ENCODE peak calls at places on chromosomes 1 and 21, in six cellular contexts. One of them, this sample, is unnamed. For H3K27me3, the result is how much of the 10 kb centered on the place peaks cover.

GRCh38 chr1:100320311-100321097 is 31.8 kb upstream of the CDC14A start:
- DNase-seq in transverse colon: no peak
- DNase-seq in heart left ventricle: no peak
- DNase-seq in body of pancreas: no peak
- DNase-seq in HCT116: no peak
- DNase-seq in sigmoid colon: no peak
- DNase-seq in this sample: no peak

GRCh38 chr1:165570078-165570477 is 26.3 kb downstream of the LRRC52 start:
- DNase-seq in transverse colon: no peak
- DNase-seq in heart left ventricle: no peak
- DNase-seq in body of pancreas: no peak
- DNase-seq in HCT116: no peak
- DNase-seq in sigmoid colon: no peak
- DNase-seq in this sample: no peak

GRCh38 chr1:3504151-3504822 is 49.8 kb downstream of the ARHGEF16 start:
- DNase-seq in transverse colon: no peak
- DNase-seq in heart left ventricle: peak
- DNase-seq in body of pancreas: no peak
- DNase-seq in HCT116: peak
- DNase-seq in sigmoid colon: peak
- DNase-seq in this sample: peak

GRCh38 chr1:209229494-209230059 is 353.9 kb upstream of the CAMK1G start:
- DNase-seq in transverse colon: no peak
- DNase-seq in heart left ventricle: no peak
- DNase-seq in body of pancreas: no peak
- DNase-seq in HCT116: no peak
- DNase-seq in sigmoid colon: no peak
- DNase-seq in this sample: no peak

GRCh38 chr1:115429884-115430283 is 91.8 kb upstream of the NGF start:
- DNase-seq in transverse colon: no peak
- DNase-seq in heart left ventricle: no peak
- DNase-seq in body of pancreas: no peak
- DNase-seq in HCT116: no peak
- DNase-seq in sigmoid colon: no peak
- DNase-seq in this sample: no peak

GRCh38 chr1:111625263-111625662 is 5.7 kb downstream of the RAP1A start:
- DNase-seq in transverse colon: no peak
- DNase-seq in heart left ventricle: no peak
- DNase-seq in body of pancreas: no peak
- DNase-seq in HCT116: no peak
- DNase-seq in sigmoid colon: no peak
- DNase-seq in this sample: no peak

GRCh38 chr1:64077281-64077940 is 126.0 kb upstream of the UBE2U start:
- DNase-seq in transverse colon: no peak
- DNase-seq in heart left ventricle: no peak
- DNase-seq in body of pancreas: no peak
- DNase-seq in HCT116: no peak
- DNase-seq in sigmoid colon: peak
- DNase-seq in this sample: no peak

GRCh38 chr1:17673335-17674075 is 81.6 kb upstream of the ACTL8 start:
- DNase-seq in transverse colon: no peak
- DNase-seq in heart left ventricle: no peak
- DNase-seq in body of pancreas: peak
- DNase-seq in HCT116: no peak
- DNase-seq in sigmoid colon: no peak
- DNase-seq in this sample: no peak

GRCh38 chr1:3587133-3587733 is 24.1 kb downstream of the MEGF6 start:
- DNase-seq in transverse colon: no peak
- DNase-seq in heart left ventricle: no peak
- DNase-seq in body of pancreas: no peak
- DNase-seq in HCT116: no peak
- DNase-seq in sigmoid colon: no peak
- DNase-seq in this sample: no peak

GRCh38 chr1:36762174-36762573 is 272.1 kb downstream of the GRIK3 start:
- DNase-seq in transverse colon: no peak
- DNase-seq in heart left ventricle: no peak
- DNase-seq in body of pancreas: no peak
- DNase-seq in HCT116: no peak
- DNase-seq in sigmoid colon: no peak
- DNase-seq in this sample: no peak

GRCh38 chr1:31745898-31746668 is 18.1 kb downstream of the ADGRB2 start:
- DNase-seq in transverse colon: no peak
- DNase-seq in heart left ventricle: no peak
- DNase-seq in body of pancreas: no peak
- DNase-seq in HCT116: no peak
- DNase-seq in sigmoid colon: no peak
- DNase-seq in this sample: no peak

GRCh38 chr1:92004129-92004528 is 25.7 kb upstream of the EPHX4 start:
- DNase-seq in transverse colon: no peak
- DNase-seq in heart left ventricle: no peak
- DNase-seq in body of pancreas: no peak
- DNase-seq in HCT116: no peak
- DNase-seq in sigmoid colon: no peak
- DNase-seq in this sample: no peak

GRCh38 chr1:226480459-226480858 is 68.1 kb upstream of the STUM start:
- DNase-seq in transverse colon: peak
- DNase-seq in heart left ventricle: no peak
- DNase-seq in body of pancreas: no peak
- DNase-seq in HCT116: no peak
- DNase-seq in sigmoid colon: no peak
- DNase-seq in this sample: no peak

GRCh38 chr1:19010995-19011696 is 54.7 kb upstream of the IFFO2 start:
- DNase-seq in transverse colon: peak
- DNase-seq in heart left ventricle: no peak
- DNase-seq in body of pancreas: peak
- DNase-seq in HCT116: peak
- DNase-seq in sigmoid colon: peak
- DNase-seq in this sample: peak

GRCh38 chr1:52424238-52424637 is 19.8 kb downstream of the PRPF38A start:
- DNase-seq in transverse colon: no peak
- DNase-seq in heart left ventricle: no peak
- DNase-seq in body of pancreas: no peak
- DNase-seq in HCT116: no peak
- DNase-seq in sigmoid colon: no peak
- DNase-seq in this sample: no peak

GRCh38 chr1:109632671-109633346 is 13.2 kb downstream of the AMPD2 start:
- DNase-seq in transverse colon: peak
- DNase-seq in heart left ventricle: no peak
- DNase-seq in body of pancreas: peak
- DNase-seq in HCT116: no peak
- DNase-seq in sigmoid colon: no peak
- DNase-seq in this sample: peak

GRCh38 chr1:228003461-228004330 is 3.1 kb upstream of the WNT3A start:
- DNase-seq in transverse colon: no peak
- DNase-seq in heart left ventricle: no peak
- DNase-seq in body of pancreas: no peak
- DNase-seq in HCT116: no peak
- DNase-seq in sigmoid colon: peak
- DNase-seq in this sample: no peak

GRCh38 chr1:30332100-30333094 is 391.0 kb downstream of the MATN1 start:
- DNase-seq in transverse colon: no peak
- DNase-seq in heart left ventricle: no peak
- DNase-seq in body of pancreas: no peak
- DNase-seq in HCT116: no peak
- DNase-seq in sigmoid colon: no peak
- DNase-seq in this sample: no peak

GRCh38 chr1:98340511-98340910 is 321.0 kb upstream of the SNX7 start:
- DNase-seq in transverse colon: no peak
- DNase-seq in heart left ventricle: no peak
- DNase-seq in body of pancreas: no peak
- DNase-seq in HCT116: no peak
- DNase-seq in sigmoid colon: no peak
- DNase-seq in this sample: no peak

GRCh38 chr21:15406791-15407190 is 323.0 kb upstream of the USP25 start:
- DNase-seq in transverse colon: no peak
- DNase-seq in heart left ventricle: no peak
- DNase-seq in body of pancreas: peak
- DNase-seq in HCT116: no peak
- DNase-seq in sigmoid colon: no peak
- DNase-seq in this sample: no peak

DNA sequence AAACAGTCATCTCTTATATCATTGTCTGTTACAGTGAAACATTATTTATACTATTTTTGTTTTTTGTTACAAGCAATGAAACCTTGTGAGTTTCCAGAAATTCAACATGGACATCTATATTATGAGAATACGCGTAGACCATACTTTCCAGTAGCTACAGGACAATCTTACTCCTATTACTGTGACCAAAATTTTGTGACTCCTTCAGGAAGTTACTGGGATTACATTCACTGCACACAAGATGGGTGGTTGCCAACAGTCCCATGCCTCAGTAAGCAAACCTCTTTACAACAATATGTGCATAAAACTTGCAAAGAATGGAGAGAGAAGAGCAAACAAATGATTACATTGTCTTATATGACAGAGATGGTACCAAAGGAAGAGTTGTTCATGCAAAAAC is 22.4 kb downstream of the CFHR4 start:
- DNase-seq in transverse colon: no peak
- DNase-seq in heart left ventricle: no peak
- DNase-seq in body of pancreas: no peak
- DNase-seq in HCT116: no peak
- DNase-seq in sigmoid colon: no peak
- DNase-seq in this sample: no peak
- TF ChIP-seq CTCF in transverse colon: no peak
- TF ChIP-seq CTCF in heart left ventricle: no peak
- TF ChIP-seq CTCF in body of pancreas: no peak
- TF ChIP-seq CTCF in HCT116: peak
- TF ChIP-seq CTCF in sigmoid colon: no peak
- TF ChIP-seq CTCF in this sample: no peak

GRCh38 chr21:42652527-42653491 is 612 bp upstream of the PDE9A start:
- DNase-seq in transverse colon: peak
- DNase-seq in heart left ventricle: peak
- DNase-seq in body of pancreas: peak
- DNase-seq in HCT116: no peak
- DNase-seq in sigmoid colon: peak
- DNase-seq in this sample: peak
- H3K27me3 ChIP-seq in transverse colon: under half
- H3K27me3 ChIP-seq in heart left ventricle: under half
- H3K27me3 ChIP-seq in body of pancreas: under half
- H3K27me3 ChIP-seq in HCT116: under half
- H3K27me3 ChIP-seq in sigmoid colon: under half
- H3K27me3 ChIP-seq in this sample: under half

GRCh38 chr1:171835891-171836290 is 5.4 kb upstream of the DNM3 start:
- DNase-seq in transverse colon: no peak
- DNase-seq in heart left ventricle: no peak
- DNase-seq in body of pancreas: no peak
- DNase-seq in HCT116: no peak
- DNase-seq in sigmoid colon: no peak
- DNase-seq in this sample: no peak

GRCh38 chr1:171845998-171846397 is 4.7 kb downstream of the DNM3 start:
- DNase-seq in transverse colon: no peak
- DNase-seq in heart left ventricle: no peak
- DNase-seq in body of pancreas: no peak
- DNase-seq in HCT116: no peak
- DNase-seq in sigmoid colon: no peak
- DNase-seq in this sample: no peak

GRCh38 chr1:171841931-171842723 is 829 bp downstream of the DNM3 start:
- DNase-seq in transverse colon: no peak
- DNase-seq in heart left ventricle: peak
- DNase-seq in body of pancreas: peak
- DNase-seq in HCT116: no peak
- DNase-seq in sigmoid colon: peak
- DNase-seq in this sample: peak

GRCh38 chr1:171844381-171844780 is 3.1 kb downstream of the DNM3 start:
- DNase-seq in transverse colon: no peak
- DNase-seq in heart left ventricle: no peak
- DNase-seq in body of pancreas: no peak
- DNase-seq in HCT116: no peak
- DNase-seq in sigmoid colon: no peak
- DNase-seq in this sample: no peak

GRCh38 chr1:171841050-171841910 is at the start of gene DNM3:
- DNase-seq in transverse colon: peak
- DNase-seq in heart left ventricle: peak
- DNase-seq in body of pancreas: peak
- DNase-seq in HCT116: peak
- DNase-seq in sigmoid colon: peak
- DNase-seq in this sample: peak
- TF ChIP-seq POLR2A in transverse colon: no peak
- TF ChIP-seq POLR2A in heart left ventricle: peak
- TF ChIP-seq POLR2A in body of pancreas: no peak
- TF ChIP-seq POLR2A in HCT116: peak
- TF ChIP-seq POLR2A in sigmoid colon: no peak
- TF ChIP-seq POLR2A in this sample: peak

DNA sequence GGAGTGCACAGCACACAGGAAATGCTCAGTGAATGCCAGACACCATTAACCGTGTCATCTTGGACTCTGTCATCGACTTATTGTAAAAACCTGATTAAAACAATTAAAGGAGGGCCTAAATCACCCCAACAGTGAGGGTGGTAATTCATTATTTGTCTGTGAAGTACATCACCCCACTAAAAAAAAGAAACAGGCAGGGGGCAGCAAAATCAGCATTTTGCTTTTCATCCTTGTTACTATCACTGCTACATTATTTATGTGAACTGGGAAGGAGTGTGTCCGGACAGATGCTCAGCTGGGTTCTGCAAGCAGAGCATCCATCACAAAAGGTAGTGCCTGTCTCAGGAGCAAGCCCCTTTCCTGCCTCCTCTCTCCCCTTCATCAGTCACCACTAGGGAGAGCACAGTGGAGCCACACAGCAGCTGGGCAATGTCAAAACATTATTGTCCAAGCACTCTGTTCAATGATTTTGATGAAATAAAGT is 98.5 kb downstream of the RERE start:
- DNase-seq in transverse colon: no peak
- DNase-seq in heart left ventricle: no peak
- DNase-seq in body of pancreas: no peak
- DNase-seq in HCT116: no peak
- DNase-seq in sigmoid colon: no peak
- DNase-seq in this sample: no peak
- TF ChIP-seq CTCF in transverse colon: no peak
- TF ChIP-seq CTCF in heart left ventricle: no peak
- TF ChIP-seq CTCF in body of pancreas: no peak
- TF ChIP-seq CTCF in HCT116: peak
- TF ChIP-seq CTCF in sigmoid colon: no peak
- TF ChIP-seq CTCF in this sample: peak

This sample was measured in uterus.